ENCODE peak calls at places on chromosomes 2 and 18, in six cellular contexts. O is IMR-90, G is mesendoderm, V is neuronal stem cell, K is trophoblast cell, E is H1. H is an unnamed sample.

GRCh38 chr2:74454654-74455511 is at the start of gene INO80B:
- DNase-seq in K (peak), G (peak), O (peak), E (peak), V (peak), H (peak)

GRCh38 chr2:8259106-8259840 is 422.6 kb upstream of the ID2 start:
- DNase-seq in O (no peak), K (no peak), V (no peak), G (no peak), E (no peak), H (no peak)

GRCh38 chr18:36374262-36374661 is 76.7 kb downstream of the FHOD3 start:
- DNase-seq in V (no peak), K (no peak), O (no peak), E (no peak), G (no peak), H (no peak)

GRCh38 chr18:77366067-77366724 is 116.5 kb downstream of the GALR1 start:
- DNase-seq in G (no peak), V (no peak), E (no peak), K (no peak), O (no peak), H (no peak)

GRCh38 chr18:34031810-34032209 is 192.9 kb downstream of the NOL4 start:
- DNase-seq in E (no peak), G (peak), K (peak), V (no peak), O (no peak), H (no peak)

GRCh38 chr2:98608962-98609604 is 694 bp downstream of the UNC50 start:
- DNase-seq in K (peak), O (peak), E (no peak), G (peak), V (no peak), H (peak)

GRCh38 chr18:58222439-58223125 is 178.6 kb downstream of the NEDD4L start:
- DNase-seq in E (no peak), K (no peak), V (no peak), G (no peak), O (peak), H (no peak)

GRCh38 chr18:47603158-47603557 is 327.3 kb downstream of the SMAD2 start:
- DNase-seq in E (no peak), O (no peak), V (no peak), G (no peak), K (no peak), H (no peak)

GRCh38 chr2:136809987-136810386 is 44.6 kb downstream of the THSD7B start:
- DNase-seq in O (no peak), V (no peak), E (no peak), G (no peak), K (no peak), H (no peak)

GRCh38 chr18:72544092-72544886 is at the start of gene CBLN2:
- DNase-seq in G (peak), O (peak), K (peak), E (no peak), V (peak), H (no peak)

GRCh38 chr2:127048618-127048935 is 58.4 kb downstream of the BIN1 start:
- DNase-seq in E (no peak), G (no peak), K (no peak), O (no peak), V (no peak), H (no peak)

GRCh38 chr2:199659207-199659606 is 191.8 kb downstream of the FTCDNL1 start:
- DNase-seq in K (no peak), V (peak), G (peak), E (peak), O (peak), H (peak)

GRCh38 chr18:56148373-56148772 is 490.0 kb downstream of the TXNL1 start:
- DNase-seq in E (no peak), K (no peak), G (peak), O (peak), V (no peak), H (peak)

GRCh38 chr18:43034683-43035500 is 80.6 kb downstream of the RIT2 start:
- DNase-seq in V (no peak), E (peak), O (no peak), K (peak), G (peak), H (no peak)

GRCh38 chr2:46657042-46657504 is 177.7 kb downstream of the TMEM247 start:
- DNase-seq in E (no peak), V (no peak), G (peak), K (no peak), O (peak), H (peak)

GRCh38 chr2:70085711-70086277 is 1.5 kb upstream of the PCBP1 start:
- DNase-seq in K (no peak), O (no peak), E (no peak), V (no peak), G (peak), H (no peak)

GRCh38 chr2:58731488-58731869 is 490.4 kb upstream of the FANCL start:
- DNase-seq in V (no peak), G (peak), K (no peak), E (no peak), O (no peak), H (no peak)

GRCh38 chr2:127423880-127424279 is 5.7 kb downstream of the PROC start:
- DNase-seq in K (no peak), V (no peak), G (no peak), E (no peak), O (no peak), H (no peak)

GRCh38 chr18:27585602-27586173 is 400.6 kb upstream of the CHST9 start:
- DNase-seq in V (no peak), E (no peak), O (no peak), G (no peak), K (no peak), H (no peak)

GRCh38 chr18:5987217-5987616 is 91.9 kb upstream of the TMEM200C start:
- DNase-seq in K (no peak), V (no peak), O (no peak), G (no peak), E (no peak), H (no peak)

GRCh38 chr2:168345601-168346000 is 98.2 kb upstream of the STK39 start:
- DNase-seq in G (no peak), V (no peak), O (no peak), E (no peak), K (no peak), H (no peak)

GRCh38 chr2:118431997-118432396 is 343.7 kb downstream of the INSIG2 start:
- DNase-seq in G (no peak), V (no peak), O (no peak), E (no peak), K (no peak), H (no peak)

GRCh38 chr2:168422584-168422983 is 33.5 kb upstream of the CERS6 start:
- DNase-seq in K (no peak), O (no peak), V (no peak), E (no peak), G (no peak), H (no peak)

GRCh38 chr18:37403100-37403781 is 162.4 kb downstream of the CELF4 start:
- DNase-seq in O (peak), K (peak), E (no peak), V (no peak), G (peak), H (peak)

GRCh38 chr18:61272793-61273192 is 60.4 kb upstream of the CDH20 start:
- DNase-seq in K (no peak), G (no peak), E (no peak), O (no peak), V (no peak), H (no peak)

GRCh38 chr2:3290655-3291054 is 87.0 kb downstream of the EIPR1 start:
- DNase-seq in E (no peak), G (no peak), K (no peak), O (no peak), V (no peak), H (no peak)

GRCh38 chr2:177332041-177332991 is 60.3 kb upstream of the AGPS start:
- DNase-seq in K (peak), V (peak), G (peak), E (no peak), O (peak), H (peak)

GRCh38 chr2:44170337-44170736 is 1.7 kb downstream of the PPM1B start:
- DNase-seq in K (no peak), V (no peak), E (no peak), O (peak), G (no peak), H (peak)

GRCh38 chr2:241913703-241914102 is 44.2 kb downstream of the RTP5 start:
- DNase-seq in G (no peak), E (no peak), V (no peak), O (no peak), K (no peak), H (no peak)

GRCh38 chr2:140892429-140892828 is 1238.4 kb downstream of the LRP1B start:
- DNase-seq in V (no peak), E (no peak), O (peak), G (no peak), K (no peak), H (peak)

GRCh38 chr2:162768646-162769045 is 69.9 kb downstream of the KCNH7 start:
- DNase-seq in K (no peak), O (no peak), V (peak), G (peak), E (no peak), H (peak)

GRCh38 chr2:118847447-118848172 is at the start of gene EN1:
- DNase-seq in E (no peak), O (peak), K (no peak), V (peak), G (peak), H (no peak)

GRCh38 chr18:31268985-31269406 is 49.0 kb upstream of the DSG1 start:
- DNase-seq in G (no peak), V (no peak), E (no peak), K (no peak), O (no peak), H (no peak)

GRCh38 chr2:695111-695510 is 17.9 kb upstream of the TMEM18 start:
- DNase-seq in O (no peak), K (no peak), G (no peak), V (no peak), E (no peak), H (no peak)

GRCh38 chr2:158403237-158403636 is 53.3 kb downstream of the CCDC148 start:
- DNase-seq in O (peak), V (no peak), K (no peak), E (no peak), G (no peak), H (no peak)

GRCh38 chr2:233384017-233384416 is 29.7 kb downstream of the DGKD start:
- DNase-seq in V (no peak), O (no peak), G (peak), E (no peak), K (no peak), H (no peak)

GRCh38 chr2:36708119-36708741 is 11.7 kb downstream of the VIT start:
- DNase-seq in V (no peak), O (peak), K (peak), E (no peak), G (no peak), H (no peak)

GRCh38 chr2:36716136-36716535 is 19.6 kb downstream of the VIT start:
- DNase-seq in K (no peak), O (no peak), E (no peak), V (no peak), G (no peak), H (no peak)

GRCh38 chr2:36717556-36718266 is 21.2 kb downstream of the VIT start:
- DNase-seq in O (no peak), V (no peak), K (no peak), G (peak), E (no peak), H (no peak)

GRCh38 chr2:36710858-36711520 is 14.5 kb downstream of the VIT start:
- DNase-seq in E (no peak), V (no peak), G (no peak), O (no peak), K (no peak), H (no peak)

DNA sequence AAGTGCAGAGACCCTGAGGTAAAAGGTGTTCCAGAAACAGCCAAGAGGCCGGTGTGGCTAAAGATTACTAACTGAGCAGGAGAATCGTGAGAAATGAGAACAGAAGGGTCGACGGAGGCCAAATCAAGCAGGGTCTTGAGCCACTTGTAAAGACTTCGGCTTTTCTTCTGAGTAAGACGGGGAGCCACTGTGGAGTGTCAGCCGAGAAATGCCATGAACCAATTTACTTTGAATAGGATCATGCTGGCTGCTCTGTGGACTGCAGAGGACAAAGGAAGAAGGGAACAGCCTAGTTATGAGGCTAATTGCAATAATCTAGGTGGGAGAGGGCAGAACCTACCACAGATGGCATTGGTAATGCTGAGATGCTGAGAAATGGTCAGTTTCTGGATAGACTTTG is 16.8 kb downstream of the VIT start:
- DNase-seq in O (no peak), E (no peak), K (no peak), G (peak), V (no peak), H (no peak)
- H3K4me3 ChIP-seq in O (no peak), E (no peak), K (no peak), G (no peak), V (no peak), H (no peak)

GRCh38 chr2:207337234-207338219 is 171.8 kb upstream of the KLF7 start:
- DNase-seq in O (peak), K (no peak), V (no peak), G (peak), E (no peak), H (peak)
- H2BK120ac ChIP-seq in O (peak), K (no peak), V (no peak), G (peak), E (no peak), H (peak)

GRCh38 chr2:73114273-73114867 is 1.6 kb upstream of the RAB11FIP5 start:
- DNase-seq in K (no peak), E (no peak), V (no peak), G (no peak), O (peak), H (peak)

GRCh38 chr2:73111300-73112025 is 1.3 kb downstream of the RAB11FIP5 start:
- DNase-seq in G (peak), V (peak), E (no peak), O (no peak), K (peak), H (peak)

GRCh38 chr2:73112026-73112912 is 479 bp downstream of the RAB11FIP5 start:
- DNase-seq in G (peak), E (no peak), V (peak), O (peak), K (peak), H (peak)

GRCh38 chr2:73112913-73113633 is at the start of gene RAB11FIP5:
- DNase-seq in O (peak), G (peak), E (no peak), V (peak), K (peak), H (peak)

GRCh38 chr2:73113634-73113958 is 848 bp upstream of the RAB11FIP5 start:
- DNase-seq in O (no peak), G (no peak), K (no peak), V (no peak), E (no peak), H (no peak)
- H3K9ac ChIP-seq in O (no peak), G (peak), K (no peak), V (no peak), E (no peak), H (peak)

GRCh38 chr2:85577386-85578242 is at the start of gene VAMP8:
- DNase-seq in E (peak), K (peak), V (no peak), G (peak), O (no peak), H (peak)

GRCh38 chr2:85575739-85576138 is 1.6 kb upstream of the VAMP8 start:
- DNase-seq in G (no peak), O (no peak), E (no peak), V (no peak), K (no peak), H (no peak)

GRCh38 chr2:85579266-85579935 is 2.0 kb downstream of the VAMP8 start:
- DNase-seq in K (peak), G (peak), V (no peak), O (no peak), E (no peak), H (peak)

GRCh38 chr2:85578243-85579180 is 1.1 kb downstream of the VAMP8 start:
- DNase-seq in V (no peak), E (no peak), K (peak), O (no peak), G (peak), H (peak)

GRCh38 chr2:85577063-85577385 is 362 bp upstream of the VAMP8 start:
- DNase-seq in G (no peak), V (no peak), K (no peak), E (no peak), O (no peak), H (no peak)
- H3K4me3 ChIP-seq in G (no peak), V (no peak), K (no peak), E (peak), O (no peak), H (no peak)

GRCh38 chr2:146541896-146542295 is 1302.9 kb upstream of the ACVR2A start:
- DNase-seq in K (no peak), O (no peak), G (peak), V (no peak), E (no peak), H (no peak)

GRCh38 chr2:146544701-146545100 is 1300.1 kb upstream of the ACVR2A start:
- DNase-seq in G (no peak), E (no peak), K (peak), O (peak), V (no peak), H (no peak)

GRCh38 chr2:146537477-146537876 is 1307.4 kb upstream of the ACVR2A start:
- DNase-seq in O (no peak), G (no peak), K (no peak), E (no peak), V (no peak), H (no peak)

DNA sequence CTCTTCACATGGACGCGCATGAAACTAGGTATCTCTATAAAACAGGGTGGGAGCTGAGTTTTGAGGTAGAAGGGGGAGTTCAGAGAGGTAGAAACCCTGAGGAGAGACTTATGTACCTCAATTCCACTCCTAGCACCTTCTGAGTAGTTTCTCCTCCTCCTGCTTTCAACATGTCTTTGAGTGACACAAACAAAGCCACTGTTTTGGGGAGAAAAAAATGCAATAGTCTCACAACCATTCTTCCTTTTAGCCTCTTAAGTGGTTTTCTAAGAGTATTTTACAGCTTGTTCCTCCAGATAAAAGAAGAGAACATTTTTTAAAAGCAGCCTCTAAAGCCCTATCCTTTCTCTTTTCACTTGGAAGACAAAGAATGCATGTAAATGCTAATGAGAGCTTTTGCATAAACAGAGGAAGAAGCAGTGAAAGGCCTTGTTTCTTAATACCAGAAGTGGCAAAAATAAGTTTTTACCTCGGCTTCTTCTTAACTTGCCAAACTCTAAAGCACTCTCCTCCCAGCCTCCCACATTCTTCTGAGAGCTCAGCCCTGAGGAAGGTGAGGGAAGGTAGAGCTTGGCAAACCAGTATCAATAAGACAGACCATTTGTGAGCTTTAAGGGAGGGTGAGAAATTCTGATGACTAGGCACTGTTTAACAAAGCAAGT is 1304.4 kb upstream of the ACVR2A start:
- DNase-seq in K (no peak), O (no peak), E (peak), V (peak), G (peak), H (peak)
- H2BK120ac ChIP-seq in K (no peak), O (no peak), E (peak), V (no peak), G (peak), H (no peak)

GRCh38 chr2:79621252-79621651 is 108.4 kb downstream of the CTNNA2 start:
- DNase-seq in E (no peak), O (no peak), V (no peak), G (no peak), K (no peak), H (no peak)

GRCh38 chr2:79619976-79620375 is 107.1 kb downstream of the CTNNA2 start:
- DNase-seq in G (no peak), E (no peak), O (no peak), V (no peak), K (no peak), H (no peak)

GRCh38 chr2:79621755-79622154 is 108.9 kb downstream of the CTNNA2 start:
- DNase-seq in E (no peak), O (no peak), V (no peak), G (no peak), K (no peak), H (no peak)

GRCh38 chr2:79620679-79621078 is 107.8 kb downstream of the CTNNA2 start:
- DNase-seq in G (no peak), V (no peak), E (no peak), K (no peak), O (no peak), H (no peak)

DNA sequence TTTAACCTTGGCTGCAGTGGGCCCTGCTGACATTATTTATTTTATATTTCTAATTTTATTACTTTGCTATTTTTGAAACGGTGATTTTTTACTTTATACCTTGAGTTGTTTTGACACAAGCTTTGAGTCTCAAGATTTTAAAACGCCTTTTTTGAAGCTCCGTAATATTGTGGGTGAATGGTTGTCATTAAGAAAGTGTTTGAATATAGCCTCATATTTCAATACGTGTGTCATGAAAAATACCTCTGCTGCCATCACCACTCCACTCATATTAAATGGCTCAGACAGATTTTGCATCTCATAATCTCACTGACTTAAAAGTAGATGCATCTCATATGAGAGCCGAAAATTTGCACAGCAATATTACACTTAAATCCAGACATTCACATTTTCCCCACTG is 106.6 kb downstream of the CTNNA2 start:
- DNase-seq in G (no peak), V (no peak), K (no peak), E (no peak), O (no peak), H (no peak)
- H3K9ac ChIP-seq in G (no peak), V (no peak), K (no peak), E (no peak), O (no peak), H (no peak)

DNA sequence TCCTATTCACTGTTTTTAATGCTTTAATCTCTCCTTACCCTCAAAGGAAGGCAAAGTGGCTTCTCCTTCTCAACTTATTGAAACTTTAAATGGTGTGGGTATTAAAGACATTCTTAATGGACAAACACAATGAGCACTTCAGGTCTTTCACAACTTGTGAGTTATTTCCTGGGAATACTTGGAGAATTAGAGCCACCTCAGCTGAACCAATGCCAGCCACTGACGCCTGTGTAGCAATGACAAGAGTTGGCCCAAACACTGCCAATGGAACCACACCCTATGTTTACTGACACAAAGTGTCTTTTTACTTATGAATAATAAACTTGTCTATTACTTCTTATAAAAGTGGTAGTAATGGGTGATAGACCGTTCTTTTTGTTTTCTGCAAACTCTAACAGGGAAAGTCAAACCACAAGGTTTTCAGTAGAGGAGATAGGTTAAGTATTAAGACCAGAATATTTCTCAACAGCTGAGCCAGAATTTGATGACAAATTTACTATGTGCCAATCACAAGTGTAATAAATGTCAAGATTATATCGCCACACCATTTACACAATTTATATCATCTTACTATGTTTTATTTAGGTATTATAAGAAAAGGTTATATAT is 12.5 kb upstream of the CHAC2 start:
- DNase-seq in O (no peak), E (no peak), V (no peak), K (no peak), G (no peak), H (no peak)
- H3K4me3 ChIP-seq in O (no peak), E (no peak), V (no peak), K (no peak), G (no peak), H (no peak)